ENCODE peak calls at places on chromosomes 1 and 21, in five cellular contexts. T is GM10248, O is psoas muscle, R is fibroblast of the aortic adventitia, L is left lung. Y is an unnamed sample.

GRCh38 chr1:72184099-72184695 is 98.1 kb downstream of the NEGR1 start:
- DNase-seq in R (peak), T (no peak), L (no peak), O (no peak), Y (no peak)

GRCh38 chr1:220726634-220727033 is 21.5 kb upstream of the MTARC2 start:
- DNase-seq in O (no peak), L (no peak), T (no peak), R (no peak), Y (no peak)

GRCh38 chr1:33758698-33759097 is 105.2 kb upstream of the HMGB4 start:
- DNase-seq in R (peak), O (no peak), L (no peak), T (no peak), Y (no peak)

GRCh38 chr1:14677291-14677690 is 78.8 kb downstream of the KAZN start:
- DNase-seq in O (no peak), L (no peak), R (no peak), T (no peak), Y (no peak)

GRCh38 chr21:33022828-33023573 is 2.7 kb upstream of the OLIG2 start:
- DNase-seq in L (peak), R (no peak), O (no peak), T (no peak), Y (peak)

GRCh38 chr1:205536759-205537361 is 32.4 kb downstream of the CDK18 start:
- DNase-seq in T (no peak), O (peak), R (no peak), L (peak), Y (no peak)

GRCh38 chr1:52057876-52058275 is 1.8 kb downstream of the BTF3L4 start:
- DNase-seq in O (no peak), R (peak), T (no peak), L (no peak), Y (no peak)

GRCh38 chr21:21714396-21714795 is 716.2 kb downstream of the NCAM2 start:
- DNase-seq in L (no peak), T (no peak), O (no peak), R (peak), Y (no peak)

GRCh38 chr1:67753776-67754525 is 69.0 kb downstream of the GADD45A start:
- DNase-seq in R (no peak), L (no peak), T (no peak), O (no peak), Y (no peak)

GRCh38 chr21:33848252-33848953 is 67.2 kb downstream of the ATP5PO start:
- DNase-seq in L (no peak), O (no peak), T (no peak), R (no peak), Y (no peak)

GRCh38 chr1:39977202-39977601 is 22.3 kb downstream of the MFSD2A start:
- DNase-seq in O (no peak), T (no peak), L (no peak), R (peak), Y (no peak)

GRCh38 chr21:32772281-32773047 is 909 bp upstream of the PAXBP1 start:
- DNase-seq in T (peak), L (no peak), O (no peak), R (peak), Y (peak)

GRCh38 chr1:18109058-18109755 is 1.6 kb downstream of the IGSF21 start:
- DNase-seq in R (no peak), T (no peak), L (no peak), O (no peak), Y (no peak)

GRCh38 chr1:98121661-98122060 is 200.8 kb upstream of the DPYD start:
- DNase-seq in T (no peak), R (no peak), O (no peak), L (no peak), Y (no peak)

GRCh38 chr21:41802684-41803083 is 35.8 kb upstream of the RIPK4 start:
- DNase-seq in T (no peak), O (peak), L (no peak), R (peak), Y (no peak)

GRCh38 chr21:41867313-41867712 is 11.8 kb downstream of the PRDM15 start:
- DNase-seq in R (no peak), T (no peak), O (no peak), L (no peak), Y (no peak)

GRCh38 chr1:119811985-119812557 is 811 bp upstream of the REG4 start:
- DNase-seq in R (no peak), L (no peak), T (no peak), O (no peak), Y (no peak)

GRCh38 chr1:173307845-173308244 is 100.7 kb upstream of the TNFSF4 start:
- DNase-seq in R (no peak), O (no peak), T (no peak), L (no peak), Y (no peak)

GRCh38 chr1:53338410-53338809 is 10.5 kb upstream of the LRP8 start:
- DNase-seq in T (no peak), O (no peak), L (no peak), R (no peak), Y (no peak)

GRCh38 chr1:234962340-234962989 is 166.2 kb downstream of the TOMM20 start:
- DNase-seq in L (no peak), R (peak), O (peak), T (peak), Y (peak)

GRCh38 chr1:231139659-231140650 is 21.9 kb upstream of the TRIM67 start:
- DNase-seq in O (no peak), T (no peak), R (peak), L (no peak), Y (no peak)

GRCh38 chr1:155060736-155061135 is 2.8 kb upstream of the EFNA4 start:
- DNase-seq in L (no peak), T (no peak), O (no peak), R (no peak), Y (no peak)

GRCh38 chr1:14265515-14265914 is 333.0 kb upstream of the KAZN start:
- DNase-seq in T (no peak), O (no peak), R (no peak), L (no peak), Y (no peak)

GRCh38 chr1:89545264-89546038 is 20.8 kb downstream of the LRRC8B start:
- DNase-seq in R (no peak), O (no peak), L (no peak), T (no peak), Y (no peak)

GRCh38 chr1:32981003-32981909 is 16.6 kb upstream of the RNF19B start:
- DNase-seq in O (no peak), T (peak), L (no peak), R (peak), Y (peak)

GRCh38 chr1:220093361-220094015 is 444 bp upstream of the IARS2 start:
- DNase-seq in T (no peak), R (no peak), L (no peak), O (no peak), Y (no peak)

GRCh38 chr1:121519042-121519755 is 334.4 kb downstream of the SRGAP2C start:
- DNase-seq in L (peak), O (peak), R (peak), T (no peak), Y (no peak)

GRCh38 chr1:231693361-231694080 is 66.9 kb downstream of the DISC1 start:
- DNase-seq in T (no peak), O (peak), R (no peak), L (peak), Y (no peak)

GRCh38 chr1:246579818-246580217 is 13.6 kb downstream of the CNST start:
- DNase-seq in L (no peak), T (peak), R (peak), O (no peak), Y (no peak)

DNA sequence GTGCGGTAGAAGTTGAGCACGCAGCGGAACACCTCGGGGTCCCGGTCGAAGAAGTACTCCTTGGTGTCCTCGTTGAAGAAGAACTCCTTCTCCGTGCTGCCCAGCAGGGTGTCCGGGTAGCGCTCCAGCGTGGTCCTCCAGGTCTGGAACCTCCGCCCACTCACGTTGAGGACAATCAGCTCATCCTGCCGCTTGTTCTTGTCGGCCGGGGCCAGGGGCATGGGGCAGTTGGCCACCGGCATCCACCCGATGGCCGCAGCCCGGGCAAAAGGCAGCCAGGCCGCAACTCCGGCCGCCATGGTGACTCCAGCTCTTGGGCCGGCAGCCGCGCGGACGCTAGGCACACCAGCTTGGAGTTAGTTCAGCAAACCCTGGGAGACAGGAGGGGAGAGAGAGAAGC is 7.0 kb downstream of the KCND3 start:
- DNase-seq in O (no peak), L (peak), R (no peak), T (no peak), Y (no peak)
- TF ChIP-seq CTCF in O (no peak), L (no peak), R (no peak), T (no peak), Y (no peak)

GRCh38 chr1:157878059-157878458 is 36.5 kb upstream of the CD5L start:
- DNase-seq in R (peak), O (no peak), L (no peak), T (peak), Y (no peak)
- TF ChIP-seq CTCF in R (peak), O (no peak), L (no peak), T (peak), Y (peak)

GRCh38 chr1:167720965-167721616 is 691 bp upstream of the MPZL1 start:
- DNase-seq in L (no peak), T (peak), O (no peak), R (peak), Y (peak)
- TF ChIP-seq CTCF in L (no peak), T (no peak), O (peak), R (peak), Y (peak)

DNA sequence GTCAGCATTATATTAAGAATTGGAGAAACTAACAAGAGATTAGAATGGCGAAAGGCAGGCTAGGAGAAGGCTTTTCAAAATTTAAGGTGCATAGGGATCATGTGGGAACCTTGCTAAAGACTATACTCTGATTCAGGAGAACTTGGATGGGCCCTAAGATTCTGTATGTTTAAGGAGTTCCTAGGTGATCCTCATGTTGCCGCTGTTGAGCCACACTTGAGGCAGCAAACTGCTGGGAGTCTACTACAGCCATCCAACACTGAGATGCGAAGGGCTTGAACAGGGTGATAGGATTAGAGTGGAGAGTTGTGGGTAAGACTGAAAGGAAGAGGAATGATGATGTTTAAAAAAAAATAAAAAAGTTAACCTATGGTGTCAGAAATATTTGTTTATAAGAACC is 1013.2 kb downstream of the MRPL39 start:
- DNase-seq in R (no peak), O (no peak), T (no peak), L (no peak), Y (no peak)
- TF ChIP-seq CTCF in R (no peak), O (no peak), T (no peak), L (no peak), Y (no peak)

GRCh38 chr1:12479311-12479710 is 138.7 kb downstream of the DHRS3 start:
- DNase-seq in L (no peak), R (no peak), T (no peak), O (no peak), Y (no peak)

GRCh38 chr1:12480031-12480430 is 138.0 kb downstream of the DHRS3 start:
- DNase-seq in T (no peak), O (no peak), R (no peak), L (no peak), Y (no peak)

GRCh38 chr1:12478612-12478985 is 139.4 kb downstream of the DHRS3 start:
- DNase-seq in L (no peak), R (no peak), T (no peak), O (peak), Y (no peak)

GRCh38 chr1:12477301-12477700 is 140.7 kb downstream of the DHRS3 start:
- DNase-seq in O (no peak), T (no peak), R (no peak), L (no peak), Y (no peak)

GRCh38 chr1:12477936-12478611 is 139.9 kb downstream of the DHRS3 start:
- DNase-seq in L (peak), O (peak), R (peak), T (no peak), Y (no peak)
- TF ChIP-seq CTCF in L (no peak), O (no peak), R (no peak), T (no peak), Y (no peak)

GRCh38 chr1:156796340-156797097 is 20.1 kb downstream of the SH2D2A start:
- DNase-seq in T (peak), R (no peak), O (no peak), L (no peak), Y (no peak)

GRCh38 chr1:156795374-156795733 is 21.3 kb downstream of the SH2D2A start:
- DNase-seq in L (no peak), O (no peak), T (no peak), R (no peak), Y (no peak)

GRCh38 chr1:156794506-156795373 is 21.9 kb downstream of the SH2D2A start:
- DNase-seq in R (no peak), T (no peak), L (no peak), O (no peak), Y (no peak)

GRCh38 chr1:156795787-156796186 is 20.9 kb downstream of the SH2D2A start:
- DNase-seq in O (no peak), R (no peak), T (no peak), L (no peak), Y (no peak)

DNA sequence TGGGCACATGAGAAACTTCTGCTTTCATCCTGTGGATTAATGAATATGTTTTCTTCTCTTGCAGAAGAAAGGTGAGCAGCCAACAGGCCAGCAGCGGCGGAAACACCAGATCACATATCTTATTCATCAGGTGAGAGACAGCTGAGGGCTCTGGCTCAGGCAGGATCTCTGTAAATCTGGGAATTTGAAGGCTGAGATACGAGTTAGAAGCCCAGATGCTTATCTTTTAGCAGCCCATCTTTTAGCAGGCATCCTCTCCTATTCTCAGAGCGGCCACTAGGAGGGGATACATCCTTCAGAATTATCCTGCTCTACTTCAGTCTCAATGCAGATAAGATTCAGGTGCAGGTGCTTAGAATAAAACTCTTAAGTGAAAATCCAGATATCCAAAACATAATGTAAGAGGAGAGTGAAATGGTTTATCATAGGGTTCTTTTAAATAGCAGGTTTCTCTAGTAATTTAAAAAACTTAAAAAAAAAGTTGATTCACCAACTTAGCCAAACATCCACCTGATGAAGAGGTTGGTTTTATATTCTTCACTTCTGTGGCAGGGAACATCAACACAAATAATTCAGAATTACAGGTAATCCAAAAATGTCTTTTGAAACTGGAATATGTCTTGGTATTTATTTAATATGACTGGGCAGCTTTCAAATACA is 19.3 kb downstream of the SH2D2A start:
- DNase-seq in R (peak), L (no peak), O (no peak), T (peak), Y (peak)
- TF ChIP-seq CTCF in R (peak), L (peak), O (peak), T (peak), Y (peak)

GRCh38 chr1:30092051-30092858 is 631.1 kb downstream of the MATN1 start:
- DNase-seq in T (no peak), L (no peak), R (no peak), O (no peak), Y (no peak)

GRCh38 chr1:30085814-30086770 is 637.3 kb downstream of the MATN1 start:
- DNase-seq in L (no peak), T (peak), R (peak), O (peak), Y (peak)

GRCh38 chr1:30087465-30087864 is 635.9 kb downstream of the MATN1 start:
- DNase-seq in R (no peak), O (no peak), L (no peak), T (no peak), Y (no peak)

GRCh38 chr1:30088594-30089556 is 634.5 kb downstream of the MATN1 start:
- DNase-seq in O (no peak), T (no peak), R (no peak), L (no peak), Y (no peak)

DNA sequence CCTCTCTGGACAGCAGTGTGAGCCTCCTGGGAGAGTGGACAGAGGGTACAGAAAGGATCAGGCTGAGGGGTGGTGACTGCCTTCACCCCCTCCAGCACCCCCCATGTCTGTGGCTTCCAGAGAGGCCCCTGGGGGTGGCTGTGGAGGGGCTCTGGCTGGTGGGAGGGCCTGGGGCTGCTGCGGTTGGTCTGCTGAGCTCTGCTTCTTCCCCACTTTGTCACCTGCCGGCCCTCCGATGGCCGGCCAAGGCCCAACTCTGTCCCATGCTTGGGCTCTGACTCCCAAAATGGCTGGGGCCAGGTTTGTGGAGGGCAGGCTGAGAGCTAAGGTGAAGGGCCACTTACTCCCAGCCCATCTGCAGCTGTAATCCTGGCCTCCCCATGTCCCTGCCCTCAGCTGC is 633.0 kb downstream of the MATN1 start:
- DNase-seq in L (no peak), T (no peak), R (no peak), O (no peak), Y (no peak)
- TF ChIP-seq CTCF in L (no peak), T (no peak), R (no peak), O (no peak), Y (no peak)

DNA sequence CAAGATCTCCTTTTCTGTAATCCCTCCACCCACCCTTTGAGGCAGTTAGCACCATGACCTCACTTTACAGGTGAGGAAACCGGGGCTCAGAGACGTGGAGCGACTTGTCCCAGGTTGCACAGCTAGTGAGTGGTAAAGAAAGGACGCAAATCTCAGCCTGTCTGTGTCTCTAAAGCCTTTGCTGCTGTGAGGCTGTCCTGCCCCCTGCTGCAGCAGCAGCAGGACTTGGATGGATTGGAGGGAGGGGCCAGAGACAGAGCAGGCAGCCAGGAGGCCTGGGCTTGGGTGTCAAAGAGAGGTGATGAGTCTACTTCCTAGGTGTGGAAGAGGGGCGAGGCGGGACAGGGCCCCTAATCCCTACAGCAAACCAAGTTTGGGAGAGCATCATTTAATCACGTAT is 69.6 kb downstream of the PTPRU start:
- DNase-seq in T (no peak), R (no peak), O (no peak), L (peak), Y (no peak)
- TF ChIP-seq CTCF in T (no peak), R (no peak), O (no peak), L (no peak), Y (no peak)

DNA sequence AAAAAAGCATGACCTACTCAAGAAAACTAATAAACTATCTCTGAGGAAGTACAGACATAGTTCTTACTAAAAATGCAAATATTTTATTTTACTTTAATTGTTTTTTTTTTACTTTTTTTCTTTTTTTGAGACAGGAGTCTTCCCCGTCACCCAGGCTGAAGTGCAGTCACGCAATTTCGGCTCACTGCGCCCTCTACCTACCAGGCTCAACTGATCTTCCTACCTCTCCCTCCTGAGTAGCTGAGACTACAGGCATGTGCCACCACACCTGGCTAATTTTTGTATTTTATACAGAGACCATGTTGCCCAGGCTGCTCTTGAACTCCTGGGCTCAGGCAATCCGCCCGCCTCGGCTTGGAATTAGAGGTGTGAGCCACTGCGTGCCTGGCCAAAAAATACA is 1263.1 kb downstream of the KCNT2 start:
- DNase-seq in T (no peak), O (no peak), R (no peak), L (peak), Y (no peak)
- TF ChIP-seq CTCF in T (no peak), O (no peak), R (no peak), L (no peak), Y (no peak)

Y was measured in GM13977.